ENCODE peak calls at places on chromosomes 6 and 20, in nine cellular contexts. V, X, T, U, S, Q, Z, K and E are unnamed samples.

GRCh38 chr20:49353348-49353747 is 75.5 kb upstream of the ZNFX1 start:
- DNase-seq in X (no peak), Z (no peak), Q (no peak), V (no peak), U (no peak), S (no peak), K (no peak), T (no peak), E (peak)

GRCh38 chr6:157110620-157111019 is 212.7 kb downstream of the TMEM242 start:
- DNase-seq in Z (no peak), X (no peak), S (no peak), V (no peak), T (no peak), K (no peak), Q (peak), U (no peak), E (no peak)

GRCh38 chr6:163554663-163555062 is 140.1 kb downstream of the QKI start:
- DNase-seq in V (no peak), Z (peak), X (peak), S (peak), U (no peak), K (peak), T (peak), Q (peak), E (peak)

GRCh38 chr20:23146111-23146640 is 60.1 kb upstream of the CD93 start:
- DNase-seq in K (no peak), X (no peak), S (no peak), V (no peak), Q (no peak), Z (no peak), T (no peak), U (peak), E (peak)

GRCh38 chr20:42974347-42974746 is 215.4 kb downstream of the PTPRT start:
- DNase-seq in S (no peak), X (no peak), V (no peak), K (no peak), U (no peak), Z (no peak), T (no peak), Q (no peak), E (no peak)

GRCh38 chr6:160254467-160255312 is 3.9 kb downstream of the SLC22A2 start:
- DNase-seq in Q (no peak), K (no peak), U (no peak), X (no peak), T (no peak), S (no peak), Z (no peak), V (no peak), E (peak)

GRCh38 chr6:2186516-2186915 is 58.9 kb downstream of the GMDS start:
- DNase-seq in T (peak), Z (no peak), S (no peak), V (no peak), K (no peak), U (no peak), Q (no peak), X (no peak), E (no peak)

GRCh38 chr20:41871063-41871462 is 252.9 kb upstream of the CHD6 start:
- DNase-seq in K (no peak), T (no peak), S (no peak), U (no peak), Z (no peak), V (no peak), X (no peak), Q (no peak), E (no peak)

GRCh38 chr6:106525111-106525884 is 104.0 kb downstream of the RTN4IP1 start:
- DNase-seq in Q (no peak), Z (no peak), T (peak), S (no peak), K (no peak), U (no peak), X (no peak), V (no peak), E (no peak)

GRCh38 chr20:22722840-22723239 is 138.5 kb upstream of the FOXA2 start:
- DNase-seq in Q (no peak), X (no peak), Z (no peak), T (no peak), S (no peak), U (no peak), K (peak), V (no peak), E (no peak)

GRCh38 chr6:21360353-21360752 is 233.2 kb upstream of the SOX4 start:
- DNase-seq in Z (no peak), K (no peak), X (no peak), S (no peak), V (no peak), Q (no peak), U (no peak), T (no peak), E (no peak)
- TF ChIP-seq CTCF in Z (no peak), K (no peak), X (no peak), S (no peak), V (no peak), Q (no peak), U (no peak), T (peak), E (no peak)

GRCh38 chr6:4487538-4487937 is 288.7 kb upstream of the CDYL start:
- DNase-seq in K (no peak), Z (no peak), V (no peak), S (no peak), X (no peak), T (no peak), Q (no peak), U (no peak), E (no peak)
- TF ChIP-seq CTCF in K (no peak), Z (no peak), V (no peak), S (no peak), X (no peak), T (no peak), Q (no peak), U (no peak), E (no peak)

GRCh38 chr6:10465633-10466499 is 51.0 kb upstream of the TFAP2A start:
- DNase-seq in X (no peak), V (no peak), T (peak), S (peak), Z (peak), Q (peak), K (no peak), U (no peak), E (no peak)
- TF ChIP-seq CTCF in X (peak), V (no peak), T (peak), S (no peak), Z (peak), Q (peak), K (peak), U (no peak), E (no peak)

GRCh38 chr6:40410792-40411191 is 176.4 kb downstream of the LRFN2 start:
- DNase-seq in Z (no peak), Q (no peak), K (no peak), X (no peak), T (no peak), V (no peak), S (no peak), U (no peak), E (no peak)

GRCh38 chr6:40411881-40412280 is 175.3 kb downstream of the LRFN2 start:
- DNase-seq in V (no peak), Z (no peak), S (no peak), K (no peak), T (no peak), X (no peak), U (no peak), Q (no peak), E (no peak)

GRCh38 chr6:40409716-40410397 is 177.3 kb downstream of the LRFN2 start:
- DNase-seq in Q (no peak), S (no peak), T (no peak), X (no peak), Z (no peak), V (no peak), K (no peak), U (no peak), E (no peak)

GRCh38 chr6:40407239-40407638 is 179.9 kb downstream of the LRFN2 start:
- DNase-seq in U (no peak), Z (no peak), V (no peak), X (no peak), S (no peak), T (no peak), K (no peak), Q (no peak), E (no peak)

GRCh38 chr6:40409143-40409542 is 178.0 kb downstream of the LRFN2 start:
- DNase-seq in V (no peak), Z (no peak), T (no peak), U (no peak), S (no peak), X (no peak), K (no peak), Q (no peak), E (no peak)
- TF ChIP-seq CTCF in V (no peak), Z (no peak), T (no peak), U (no peak), S (no peak), X (no peak), K (no peak), Q (no peak), E (no peak)

GRCh38 chr6:138752017-138752416 is 21.6 kb upstream of the CCDC28A start:
- DNase-seq in X (no peak), Z (no peak), T (no peak), U (no peak), S (no peak), K (no peak), Q (no peak), V (no peak), E (no peak)
- TF ChIP-seq CTCF in X (no peak), Z (peak), T (no peak), U (no peak), S (no peak), K (no peak), Q (peak), V (no peak), E (no peak)

GRCh38 chr6:85593438-85594196 is at the start of gene SNX14:
- DNase-seq in U (peak), T (peak), V (peak), S (peak), K (peak), Q (peak), Z (peak), X (peak), E (peak)
- TF ChIP-seq CTCF in U (no peak), T (no peak), V (no peak), S (no peak), K (no peak), Q (peak), Z (no peak), X (no peak), E (no peak)

DNA sequence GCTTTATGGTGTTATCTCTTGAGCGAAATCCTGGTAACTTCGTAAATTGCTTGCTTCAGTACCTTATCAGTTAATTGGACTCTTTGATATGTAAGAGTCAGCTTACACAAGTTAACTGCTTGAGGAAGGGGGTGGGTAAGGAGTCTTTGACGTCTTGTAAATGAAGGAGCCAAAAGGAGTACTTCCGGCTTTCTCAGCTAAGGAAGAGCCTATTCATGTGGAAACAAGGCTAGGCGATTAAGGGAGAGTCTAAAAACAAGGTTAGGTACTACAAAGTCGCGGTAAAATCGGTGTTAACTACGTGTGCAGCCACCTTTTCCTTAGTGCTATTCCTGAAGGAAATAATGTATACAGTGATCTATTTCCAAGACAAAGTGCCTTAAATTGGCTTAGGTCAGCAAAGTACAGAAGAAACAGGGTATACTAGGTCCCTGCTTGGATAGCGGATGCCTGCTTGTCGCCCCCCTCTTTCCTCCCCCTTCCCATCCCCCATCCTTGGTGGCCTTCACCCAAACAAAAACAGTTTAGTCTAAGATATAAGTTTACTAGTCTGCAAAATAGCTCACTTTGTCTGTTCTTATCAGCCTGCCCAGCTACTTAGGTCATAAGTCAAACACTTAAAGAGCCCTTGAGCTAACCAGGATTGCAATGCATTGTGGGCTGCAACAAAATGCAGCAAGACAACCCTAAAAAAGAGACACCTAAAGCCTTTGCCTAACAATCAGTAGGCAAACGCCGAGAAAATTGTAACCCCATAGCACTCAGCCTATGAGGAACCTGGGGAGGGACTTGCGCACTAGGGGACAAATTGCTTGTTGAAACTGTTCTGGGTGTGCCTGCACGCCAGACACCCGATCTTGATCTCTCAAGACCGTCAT is 147.3 kb downstream of the TRIM27 start:
- DNase-seq in U (no peak), T (no peak), Z (no peak), V (no peak), S (no peak), Q (no peak), K (no peak), X (no peak), E (no peak)
- TF ChIP-seq CTCF in U (no peak), T (no peak), Z (no peak), V (no peak), S (no peak), Q (no peak), K (no peak), X (no peak), E (no peak)

GRCh38 chr6:31058128-31058894 is 48.0 kb downstream of the MUC22 start:
- DNase-seq in X (no peak), K (no peak), U (no peak), S (no peak), Z (peak), V (no peak), T (peak), Q (peak), E (no peak)
- TF ChIP-seq CTCF in X (peak), K (peak), U (no peak), S (peak), Z (peak), V (peak), T (peak), Q (peak), E (peak)

GRCh38 chr6:69729870-69730449 is 66.8 kb downstream of the LMBRD1 start:
- DNase-seq in Z (peak), T (no peak), Q (peak), K (no peak), V (no peak), S (no peak), U (no peak), X (no peak), E (no peak)
- TF ChIP-seq CTCF in Z (peak), T (peak), Q (peak), K (peak), V (peak), S (peak), U (no peak), X (peak), E (peak)